ENCODE peak calls at places on chromosomes 12 and 14, in six cellular contexts. M is NCI-H2171, N is upper lobe of right lung, X is ureter, D is skeletal muscle cell, K is NCI-H146. V is an unnamed sample.

GRCh38 chr14:93741556-93742210 is 46.6 kb downstream of the PRIMA1 start:
- DNase-seq in M (no peak), N (no peak), X (no peak), D (no peak), K (no peak), V (no peak)

GRCh38 chr14:90093942-90094595 is 32.3 kb downstream of the KCNK13 start:
- DNase-seq in M (no peak), N (no peak), X (no peak), D (no peak), K (peak), V (no peak)

GRCh38 chr14:51310453-51311074 is 70.5 kb downstream of the TMX1 start:
- DNase-seq in M (peak), N (no peak), X (no peak), D (peak), K (no peak), V (no peak)

GRCh38 chr12:24252580-24252979 is 303.1 kb upstream of the SOX5 start:
- DNase-seq in M (no peak), N (no peak), X (no peak), D (no peak), K (peak), V (no peak)

GRCh38 chr14:95237121-95237876 is 80.0 kb upstream of the DICER1 start:
- DNase-seq in M (no peak), N (no peak), X (no peak), D (no peak), K (no peak), V (no peak)

GRCh38 chr14:89294060-89294459 is 123.0 kb downstream of the FOXN3 start:
- DNase-seq in M (no peak), N (no peak), X (no peak), D (no peak), K (no peak), V (no peak)

GRCh38 chr14:35571598-35571997 is 37.6 kb downstream of the INSM2 start:
- DNase-seq in M (no peak), N (no peak), X (no peak), D (no peak), K (no peak), V (no peak)

GRCh38 chr14:34593740-34594375 is 36.1 kb downstream of the SNX6 start:
- DNase-seq in M (no peak), N (peak), X (no peak), D (peak), K (no peak), V (no peak)

GRCh38 chr14:68365228-68365627 is 427.6 kb downstream of the ZFP36L1 start:
- DNase-seq in M (no peak), N (no peak), X (no peak), D (no peak), K (no peak), V (no peak)

GRCh38 chr12:82620917-82621316 is 65.8 kb upstream of the TMTC2 start:
- DNase-seq in M (no peak), N (no peak), X (no peak), D (no peak), K (no peak), V (no peak)

GRCh38 chr12:127284021-127284420 is 982.9 kb upstream of the TMEM132C start:
- DNase-seq in M (no peak), N (no peak), X (no peak), D (peak), K (no peak), V (no peak)

GRCh38 chr14:68552597-68552996 is 240.3 kb downstream of the ZFP36L1 start:
- DNase-seq in M (peak), N (no peak), X (no peak), D (no peak), K (no peak), V (no peak)

GRCh38 chr14:71395151-71395604 is 487.9 kb downstream of the PCNX1 start:
- DNase-seq in M (no peak), N (no peak), X (no peak), D (no peak), K (no peak), V (no peak)

GRCh38 chr14:50363734-50364113 is 33.0 kb downstream of the CDKL1 start:
- DNase-seq in M (no peak), N (no peak), X (peak), D (no peak), K (no peak), V (peak)

GRCh38 chr12:97308576-97309198 is 153.9 kb upstream of the RMST start:
- DNase-seq in M (peak), N (no peak), X (no peak), D (peak), K (peak), V (peak)

GRCh38 chr12:74322792-74323191 is 214.8 kb upstream of the ATXN7L3B start:
- DNase-seq in M (no peak), N (no peak), X (no peak), D (no peak), K (no peak), V (no peak)

GRCh38 chr12:65157091-65157490 is 12.3 kb upstream of the LEMD3 start:
- DNase-seq in M (no peak), N (no peak), X (no peak), D (no peak), K (no peak), V (no peak)

GRCh38 chr12:105740337-105740736 is 398.4 kb downstream of the NUAK1 start:
- DNase-seq in M (no peak), N (no peak), X (no peak), D (no peak), K (peak), V (no peak)

GRCh38 chr12:52246720-52247621 is 13.9 kb downstream of the KRT7 start:
- DNase-seq in M (peak), N (no peak), X (no peak), D (no peak), K (peak), V (no peak)

GRCh38 chr12:95674088-95674595 is 116.4 kb downstream of the NTN4 start:
- DNase-seq in M (peak), N (no peak), X (no peak), D (no peak), K (peak), V (no peak)

GRCh38 chr12:47820631-47821345 is 1.1 kb upstream of the HDAC7 start:
- DNase-seq in M (no peak), N (peak), X (peak), D (peak), K (peak), V (no peak)

GRCh38 chr12:6697584-6698351 is 2.8 kb downstream of the PIANP start:
- DNase-seq in M (peak), N (no peak), X (no peak), D (no peak), K (peak), V (no peak)

GRCh38 chr12:29591140-29592020 is 93.9 kb upstream of the OVCH1 start:
- DNase-seq in M (no peak), N (no peak), X (no peak), D (no peak), K (no peak), V (no peak)

GRCh38 chr12:131947482-131948027 is 2.2 kb upstream of the EP400 start:
- DNase-seq in M (no peak), N (peak), X (no peak), D (no peak), K (no peak), V (no peak)

GRCh38 chr14:71165121-71165574 is 257.9 kb downstream of the PCNX1 start:
- DNase-seq in M (no peak), N (no peak), X (no peak), D (no peak), K (no peak), V (no peak)

GRCh38 chr14:50943943-50944646 is at the start of gene PYGL:
- DNase-seq in M (peak), N (peak), X (peak), D (no peak), K (peak), V (no peak)

GRCh38 chr12:90102957-90103652 is 394.5 kb upstream of the ATP2B1 start:
- DNase-seq in M (no peak), N (no peak), X (no peak), D (no peak), K (peak), V (no peak)

GRCh38 chr12:56387152-56387551 is 24.5 kb upstream of the APOF start:
- DNase-seq in M (no peak), N (no peak), X (no peak), D (no peak), K (no peak), V (no peak)

GRCh38 chr12:87163122-87163521 is 866.1 kb downstream of the C12orf50 start:
- DNase-seq in M (no peak), N (no peak), X (no peak), D (no peak), K (no peak), V (no peak)

GRCh38 chr12:7319934-7320333 is 16.1 kb downstream of the ACSM4 start:
- DNase-seq in M (no peak), N (no peak), X (no peak), D (no peak), K (no peak), V (no peak)

GRCh38 chr12:1812650-1813302 is 7.6 kb upstream of the LRTM2 start:
- DNase-seq in M (no peak), N (no peak), X (no peak), D (no peak), K (no peak), V (peak)

V was measured in SIG-M5.